ENCODE peak calls at places on chromosomes 5 and 9, in eight cellular contexts. N, X, D, R, A, G, P and Y are unnamed samples.

GRCh38 chr9:116901260-116901659 is 214.2 kb downstream of the TRIM32 start:
- DNase-seq in N (no peak), X (no peak), D (no peak), R (peak), A (no peak), G (no peak), P (no peak), Y (no peak)

GRCh38 chr9:127838375-127839078 is 15.9 kb downstream of the ENG start:
- DNase-seq in N (no peak), X (peak), D (no peak), R (peak), A (peak), G (peak), P (peak), Y (peak)

GRCh38 chr9:14314929-14315753 is 1.2 kb upstream of the NFIB start:
- DNase-seq in N (peak), X (peak), D (no peak), R (peak), A (peak), G (peak), P (peak), Y (peak)

GRCh38 chr5:171310816-171311697 is 2.0 kb downstream of the TLX3 start:
- DNase-seq in N (peak), X (no peak), D (no peak), R (no peak), A (no peak), G (no peak), P (no peak), Y (peak)

GRCh38 chr5:14220642-14221041 is 77.5 kb downstream of the TRIO start:
- DNase-seq in N (no peak), X (no peak), D (no peak), R (no peak), A (no peak), G (no peak), P (no peak), Y (no peak)

GRCh38 chr9:24897826-24898225 is 352.1 kb upstream of the IZUMO3 start:
- DNase-seq in N (no peak), X (no peak), D (no peak), R (no peak), A (no peak), G (no peak), P (peak), Y (no peak)

GRCh38 chr5:151151793-151152192 is 5.8 kb downstream of the ANXA6 start:
- DNase-seq in N (no peak), X (no peak), D (no peak), R (peak), A (peak), G (no peak), P (no peak), Y (no peak)

GRCh38 chr9:93677641-93678136 is 101.3 kb downstream of the PHF2 start:
- DNase-seq in N (no peak), X (peak), D (no peak), R (no peak), A (no peak), G (peak), P (peak), Y (no peak)

GRCh38 chr9:24846248-24846912 is 300.7 kb upstream of the IZUMO3 start:
- DNase-seq in N (no peak), X (no peak), D (no peak), R (no peak), A (no peak), G (no peak), P (no peak), Y (no peak)

GRCh38 chr5:134397196-134397595 is 14.5 kb downstream of the CDKN2AIPNL start:
- DNase-seq in N (no peak), X (no peak), D (no peak), R (no peak), A (no peak), G (no peak), P (no peak), Y (no peak)

GRCh38 chr5:1323803-1324173 is 21.1 kb downstream of the CLPTM1L start:
- DNase-seq in N (no peak), X (no peak), D (no peak), R (no peak), A (no peak), G (no peak), P (peak), Y (no peak)

GRCh38 chr5:2206244-2207108 is 323.8 kb upstream of the IRX4 start:
- DNase-seq in N (no peak), X (no peak), D (no peak), R (no peak), A (no peak), G (no peak), P (no peak), Y (no peak)

GRCh38 chr9:102966999-102967398 is 28.1 kb upstream of the CYLC2 start:
- DNase-seq in N (no peak), X (no peak), D (no peak), R (no peak), A (no peak), G (no peak), P (no peak), Y (no peak)

GRCh38 chr5:157113007-157113406 is 4.2 kb upstream of the HAVCR2 start:
- DNase-seq in N (no peak), X (no peak), D (no peak), R (no peak), A (peak), G (no peak), P (no peak), Y (no peak)

GRCh38 chr5:157108961-157109360 is at the start of gene HAVCR2:
- DNase-seq in N (no peak), X (no peak), D (peak), R (no peak), A (no peak), G (no peak), P (no peak), Y (no peak)

GRCh38 chr5:157107508-157107907 is 1.3 kb downstream of the HAVCR2 start:
- DNase-seq in N (no peak), X (no peak), D (no peak), R (peak), A (no peak), G (no peak), P (no peak), Y (no peak)

GRCh38 chr5:157106668-157107461 is 2.0 kb downstream of the HAVCR2 start:
- DNase-seq in N (no peak), X (no peak), D (no peak), R (peak), A (no peak), G (peak), P (no peak), Y (no peak)

GRCh38 chr5:157109744-157110143 is 900 bp upstream of the HAVCR2 start:
- DNase-seq in N (no peak), X (no peak), D (peak), R (no peak), A (no peak), G (no peak), P (no peak), Y (no peak)
- H3K4me3 ChIP-seq in N (no peak), X (no peak), D (peak), R (no peak), A (no peak), G (no peak), P (no peak), Y (no peak)

GRCh38 chr5:74864823-74865222 is 1.4 kb downstream of the FAM169A start:
- DNase-seq in N (no peak), X (peak), D (no peak), R (no peak), A (no peak), G (no peak), P (no peak), Y (no peak)
- H3K4me3 ChIP-seq in N (peak), X (peak), D (peak), R (no peak), A (no peak), G (peak), P (no peak), Y (no peak)

GRCh38 chr9:136419092-136419420 is 8.6 kb downstream of the PMPCA start:
- DNase-seq in N (no peak), X (no peak), D (no peak), R (no peak), A (no peak), G (no peak), P (no peak), Y (no peak)

GRCh38 chr9:136416914-136417313 is 6.5 kb downstream of the PMPCA start:
- DNase-seq in N (no peak), X (no peak), D (no peak), R (no peak), A (no peak), G (no peak), P (no peak), Y (no peak)

GRCh38 chr9:136421791-136422190 is 11.3 kb downstream of the PMPCA start:
- DNase-seq in N (no peak), X (no peak), D (no peak), R (no peak), A (no peak), G (no peak), P (no peak), Y (no peak)

GRCh38 chr9:136416427-136416826 is 6.0 kb downstream of the PMPCA start:
- DNase-seq in N (no peak), X (no peak), D (no peak), R (peak), A (no peak), G (no peak), P (no peak), Y (no peak)

GRCh38 chr9:136418182-136419091 is 8.0 kb downstream of the PMPCA start:
- DNase-seq in N (no peak), X (peak), D (no peak), R (no peak), A (no peak), G (no peak), P (no peak), Y (no peak)
- H3K4me3 ChIP-seq in N (no peak), X (no peak), D (no peak), R (no peak), A (no peak), G (no peak), P (no peak), Y (no peak)

GRCh38 chr9:121956808-121957207 is 136.3 kb downstream of the TTLL11 start:
- DNase-seq in N (no peak), X (no peak), D (no peak), R (no peak), A (no peak), G (no peak), P (no peak), Y (no peak)

GRCh38 chr9:121958530-121958929 is 134.6 kb downstream of the TTLL11 start:
- DNase-seq in N (no peak), X (no peak), D (no peak), R (peak), A (no peak), G (no peak), P (no peak), Y (peak)

GRCh38 chr9:121962421-121962820 is 130.7 kb downstream of the TTLL11 start:
- DNase-seq in N (no peak), X (no peak), D (no peak), R (no peak), A (no peak), G (no peak), P (no peak), Y (peak)

GRCh38 chr9:121963542-121963995 is 129.5 kb downstream of the TTLL11 start:
- DNase-seq in N (no peak), X (no peak), D (no peak), R (peak), A (peak), G (no peak), P (no peak), Y (peak)

GRCh38 chr9:121960665-121961064 is 132.4 kb downstream of the TTLL11 start:
- DNase-seq in N (no peak), X (no peak), D (no peak), R (no peak), A (no peak), G (no peak), P (no peak), Y (no peak)
- H3K4me3 ChIP-seq in N (no peak), X (no peak), D (no peak), R (no peak), A (no peak), G (no peak), P (no peak), Y (no peak)

GRCh38 chr9:137167113-137167751 is 2.6 kb downstream of the LRRC26 start:
- DNase-seq in N (peak), X (no peak), D (no peak), R (no peak), A (no peak), G (no peak), P (no peak), Y (no peak)

GRCh38 chr9:137168907-137169763 is 716 bp downstream of the LRRC26 start:
- DNase-seq in N (peak), X (no peak), D (peak), R (peak), A (peak), G (no peak), P (no peak), Y (no peak)

GRCh38 chr9:137167752-137168574 is 1.9 kb downstream of the LRRC26 start:
- DNase-seq in N (peak), X (no peak), D (no peak), R (no peak), A (peak), G (no peak), P (no peak), Y (no peak)

GRCh38 chr9:137169764-137170460 is at the start of gene LRRC26:
- DNase-seq in N (no peak), X (no peak), D (no peak), R (no peak), A (no peak), G (no peak), P (no peak), Y (no peak)

GRCh38 chr9:137168575-137168906 is 1.3 kb downstream of the LRRC26 start:
- DNase-seq in N (peak), X (no peak), D (no peak), R (no peak), A (no peak), G (no peak), P (no peak), Y (no peak)
- H3K4me3 ChIP-seq in N (peak), X (peak), D (no peak), R (no peak), A (peak), G (peak), P (peak), Y (no peak)

GRCh38 chr5:172418847-172419810 is 35.2 kb downstream of the SH3PXD2B start:
- DNase-seq in N (no peak), X (no peak), D (no peak), R (no peak), A (peak), G (peak), P (peak), Y (no peak)

GRCh38 chr5:172417983-172418630 is 36.2 kb downstream of the SH3PXD2B start:
- DNase-seq in N (no peak), X (peak), D (no peak), R (peak), A (peak), G (peak), P (peak), Y (peak)

GRCh38 chr5:172422255-172422654 is 32.1 kb downstream of the SH3PXD2B start:
- DNase-seq in N (no peak), X (no peak), D (no peak), R (no peak), A (no peak), G (no peak), P (no peak), Y (no peak)

GRCh38 chr5:172421020-172421419 is 33.3 kb downstream of the SH3PXD2B start:
- DNase-seq in N (no peak), X (no peak), D (no peak), R (no peak), A (no peak), G (no peak), P (peak), Y (no peak)

GRCh38 chr5:172420215-172420934 is 34.0 kb downstream of the SH3PXD2B start:
- DNase-seq in N (peak), X (peak), D (no peak), R (peak), A (peak), G (peak), P (peak), Y (peak)
- H3K4me3 ChIP-seq in N (no peak), X (peak), D (no peak), R (no peak), A (no peak), G (no peak), P (no peak), Y (no peak)

GRCh38 chr5:53366245-53366644 is 114.2 kb upstream of the FST start:
- DNase-seq in N (no peak), X (no peak), D (no peak), R (peak), A (no peak), G (no peak), P (no peak), Y (no peak)
- H3K4me3 ChIP-seq in N (no peak), X (no peak), D (no peak), R (no peak), A (no peak), G (no peak), P (no peak), Y (no peak)